ENCODE peak calls at places on chromosomes 4 and X, in four cellular contexts. F is K562, M is GM12891, U is GM12878. O is an unnamed sample.

GRCh38 chr4:141153751-141154510 is 20.7 kb upstream of the RNF150 start:
- DNase-seq in F (peak), M (no peak), U (no peak), O (no peak)

GRCh38 chrX:69257504-69258127 is 92.4 kb upstream of the PJA1 start:
- DNase-seq in F (no peak), M (no peak), U (no peak), O (no peak)

GRCh38 chr4:148881860-148882643 is 439.8 kb upstream of the NR3C2 start:
- DNase-seq in F (no peak), M (no peak), U (no peak), O (no peak)

GRCh38 chrX:130916636-130917422 is 13.8 kb upstream of the ENOX2 start:
- DNase-seq in F (peak), M (peak), U (no peak), O (peak)

GRCh38 chr4:1370321-1371124 is 23.5 kb downstream of the UVSSA start:
- DNase-seq in F (no peak), M (no peak), U (no peak), O (no peak)

GRCh38 chr4:8332038-8332857 is 62.7 kb downstream of the HTRA3 start:
- DNase-seq in F (no peak), M (no peak), U (no peak), O (no peak)

GRCh38 chr4:132770776-132771175 is 378.3 kb upstream of the PCDH10 start:
- DNase-seq in F (no peak), M (no peak), U (no peak), O (no peak)

GRCh38 chrX:122625239-122625638 is 558.8 kb upstream of the GRIA3 start:
- DNase-seq in F (no peak), M (no peak), U (no peak), O (no peak)

GRCh38 chr4:15197005-15197404 is 194.7 kb downstream of the CPEB2 start:
- DNase-seq in F (peak), M (no peak), U (no peak), O (no peak)

GRCh38 chr4:2250764-2251072 is 8.8 kb upstream of the HAUS3 start:
- DNase-seq in F (no peak), M (peak), U (no peak), O (no peak)

GRCh38 chr4:21512351-21512750 is 436.2 kb downstream of the KCNIP4 start:
- DNase-seq in F (peak), M (no peak), U (no peak), O (peak)

GRCh38 chr4:185512516-185512915 is 22.8 kb downstream of the PDLIM3 start:
- DNase-seq in F (no peak), M (no peak), U (no peak), O (no peak)

GRCh38 chr4:184273166-184274147 is 55.8 kb upstream of the ENPP6 start:
- DNase-seq in F (no peak), M (no peak), U (no peak), O (no peak)

GRCh38 chr4:180057891-180058643 is 2185.1 kb upstream of the TENM3 start:
- DNase-seq in F (no peak), M (no peak), U (no peak), O (no peak)

GRCh38 chr4:27791640-27792039 is 931.0 kb downstream of the STIM2 start:
- DNase-seq in F (no peak), M (no peak), U (no peak), O (no peak)

GRCh38 chr4:27790911-27791310 is 930.3 kb downstream of the STIM2 start:
- DNase-seq in F (no peak), M (no peak), U (no peak), O (no peak)

GRCh38 chr4:27789768-27790167 is 929.1 kb downstream of the STIM2 start:
- DNase-seq in F (no peak), M (no peak), U (no peak), O (no peak)

GRCh38 chr4:27787195-27787594 is 926.6 kb downstream of the STIM2 start:
- DNase-seq in F (no peak), M (no peak), U (no peak), O (no peak)
- TF ChIP-seq SPI1 in F (no peak), M (no peak), U (no peak), O (no peak)

GRCh38 chr4:54226399-54227260 is 2.5 kb upstream of the PDGFRA start:
- DNase-seq in F (no peak), M (no peak), U (no peak), O (no peak)
- TF ChIP-seq POLR2AphosphoS5 in F (no peak), M (no peak), U (no peak), O (no peak)

DNA sequence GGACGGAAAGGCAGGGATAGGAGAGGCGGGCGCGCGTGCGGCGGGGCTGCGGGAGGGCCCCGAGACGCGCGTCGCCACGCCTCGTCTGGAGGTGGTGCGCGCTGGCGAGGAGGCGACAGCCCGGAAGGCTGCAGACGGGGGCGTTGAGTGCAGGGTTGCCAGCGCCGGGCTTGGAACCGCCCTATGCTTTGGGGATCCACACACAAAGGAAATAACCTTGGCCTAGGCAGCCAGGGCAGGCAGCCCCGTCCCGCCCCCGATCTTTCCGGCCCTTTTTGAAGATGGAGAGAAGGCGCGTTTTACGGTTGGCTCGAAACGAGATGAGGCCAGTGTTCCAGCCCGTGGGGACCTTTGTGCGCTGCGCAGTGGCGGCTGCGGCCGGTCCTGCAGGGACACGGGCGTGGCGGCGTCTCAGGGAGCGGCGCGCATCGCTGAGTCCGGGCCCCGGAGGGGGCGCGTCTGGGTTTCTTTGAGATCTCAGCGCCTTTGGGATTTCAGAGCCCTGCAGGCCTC is 50.8 kb upstream of the TRIM2 start:
- DNase-seq in F (peak), M (peak), U (no peak), O (peak)
- TF ChIP-seq SPI1 in F (no peak), M (no peak), U (no peak), O (no peak)

GRCh38 chrX:85828771-85829170 is 218.6 kb downstream of the CHM start:
- DNase-seq in F (no peak), M (no peak), U (no peak), O (no peak)
- TF ChIP-seq POLR2AphosphoS5 in F (no peak), M (no peak), U (no peak), O (no peak)

GRCh38 chr4:153064571-153064970 is 128.4 kb downstream of the FHDC1 start:
- DNase-seq in F (no peak), M (no peak), U (no peak), O (no peak)
- TF ChIP-seq SPI1 in F (no peak), M (no peak), U (no peak), O (no peak)

GRCh38 chr4:40395908-40396806 is 61.0 kb downstream of the CHRNA9 start:
- DNase-seq in F (no peak), M (no peak), U (no peak), O (no peak)
- TF ChIP-seq POLR2AphosphoS5 in F (no peak), M (no peak), U (no peak), O (no peak)

GRCh38 chrX:40068048-40068447 is 29.7 kb downstream of the BCOR start:
- DNase-seq in F (no peak), M (no peak), U (no peak), O (peak)
- TF ChIP-seq SPI1 in F (no peak), M (no peak), U (no peak), O (no peak)

GRCh38 chr4:182854466-182854865 is 62.7 kb downstream of the DCTD start:
- DNase-seq in F (no peak), M (no peak), U (no peak), O (no peak)
- TF ChIP-seq POLR2AphosphoS5 in F (no peak), M (no peak), U (no peak), O (no peak)

DNA sequence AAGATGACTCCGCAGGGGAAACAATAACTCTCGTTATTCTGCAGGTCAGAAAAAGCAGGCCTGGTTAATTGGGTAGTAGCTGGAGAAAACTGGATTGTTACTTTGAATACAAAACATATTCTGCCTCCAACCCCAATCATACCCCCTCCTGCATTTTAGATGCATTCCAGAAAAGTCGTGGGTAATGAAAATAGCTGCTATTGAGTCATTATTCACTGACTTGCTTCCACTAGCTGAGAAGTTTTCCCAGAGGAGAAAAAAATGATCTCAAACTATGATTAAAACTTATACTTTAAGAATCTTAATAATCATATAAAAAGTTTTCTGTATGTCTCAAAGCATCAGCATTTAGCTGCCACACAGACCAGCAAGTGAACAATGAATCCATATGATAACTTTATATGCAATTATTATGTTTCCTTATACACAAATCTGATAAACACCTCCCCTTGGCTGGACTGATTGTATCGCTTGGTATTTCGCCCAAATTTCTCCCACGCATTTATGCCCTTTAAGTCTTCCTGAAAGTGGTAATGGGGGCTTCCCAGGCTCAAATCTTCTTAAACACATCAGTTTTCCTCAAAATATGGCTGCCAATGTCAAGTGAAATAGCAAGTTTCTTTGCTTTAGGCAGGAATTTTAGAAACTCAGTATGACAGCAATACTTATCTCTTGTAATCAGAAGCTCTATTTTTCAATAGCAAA is 181.0 kb downstream of the LDB2 start:
- DNase-seq in F (no peak), M (no peak), U (no peak), O (no peak)
- TF ChIP-seq SPI1 in F (no peak), M (no peak), U (no peak), O (no peak)

DNA sequence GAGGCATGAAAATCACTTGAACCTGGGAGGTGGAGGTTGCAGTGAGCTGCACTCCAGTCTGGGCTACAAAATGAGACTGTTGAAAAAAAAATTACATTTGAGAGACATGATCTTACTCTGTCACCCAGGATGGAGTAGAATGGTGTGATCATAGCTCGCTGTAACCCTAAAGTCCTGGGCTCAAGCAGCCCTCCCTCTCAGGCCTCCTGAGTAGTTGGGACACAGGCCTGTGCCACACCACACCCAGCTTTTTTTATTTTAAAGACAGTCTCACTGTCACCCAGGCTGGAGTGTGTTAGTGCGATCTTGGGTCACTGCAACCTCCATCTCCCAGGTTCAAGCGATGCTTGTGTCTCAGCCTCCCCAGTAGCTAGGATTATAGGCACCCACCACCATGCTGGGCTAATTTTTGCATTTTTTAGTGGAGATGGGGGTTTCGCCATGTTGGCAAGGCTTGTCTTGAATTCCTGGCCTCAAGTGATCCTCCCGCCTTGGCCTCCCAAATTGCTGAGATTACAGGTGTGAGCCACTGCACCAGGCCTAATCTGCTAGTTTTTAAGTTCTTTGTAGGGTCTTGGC is 6.1 kb downstream of the RPS3A start:
- DNase-seq in F (peak), M (no peak), U (no peak), O (no peak)
- TF ChIP-seq POLR2AphosphoS5 in F (peak), M (peak), U (peak), O (peak)